ENCODE peak calls at places on chromosomes 5 and 9, in nine cellular contexts. One of them, this sample, is unnamed.

GRCh38 chr9:94718936-94719335 is 7.6 kb upstream of the AOPEP start:
- DNase-seq in lung: no peak
- DNase-seq in stomach: no peak
- DNase-seq in IMR-90: no peak
- DNase-seq in sigmoid colon: no peak
- DNase-seq in GM23338: no peak
- DNase-seq in neuronal stem cell: no peak
- DNase-seq in thyroid gland: no peak
- DNase-seq in spleen: no peak
- DNase-seq in this sample: no peak

GRCh38 chr9:132885691-132886357 is 7.1 kb downstream of the SPACA9 start:
- DNase-seq in lung: no peak
- DNase-seq in stomach: no peak
- DNase-seq in IMR-90: no peak
- DNase-seq in sigmoid colon: no peak
- DNase-seq in GM23338: no peak
- DNase-seq in neuronal stem cell: no peak
- DNase-seq in thyroid gland: peak; percentile 52
- DNase-seq in spleen: peak; percentile 49
- DNase-seq in this sample: no peak

GRCh38 chr9:132239999-132240859 is 78.4 kb downstream of the NTNG2 start:
- DNase-seq in lung: no peak
- DNase-seq in stomach: no peak
- DNase-seq in IMR-90: no peak
- DNase-seq in sigmoid colon: no peak
- DNase-seq in GM23338: peak; percentile 54
- DNase-seq in neuronal stem cell: no peak
- DNase-seq in thyroid gland: no peak
- DNase-seq in spleen: peak; percentile 85
- DNase-seq in this sample: no peak

GRCh38 chr9:94861589-94862241 is 135.2 kb downstream of the AOPEP start:
- DNase-seq in lung: no peak
- DNase-seq in stomach: no peak
- DNase-seq in IMR-90: peak; percentile 85
- DNase-seq in sigmoid colon: no peak
- DNase-seq in GM23338: no peak
- DNase-seq in neuronal stem cell: no peak
- DNase-seq in thyroid gland: no peak
- DNase-seq in spleen: no peak
- DNase-seq in this sample: no peak

GRCh38 chr9:121924700-121925099 is 168.4 kb downstream of the TTLL11 start:
- DNase-seq in lung: no peak
- DNase-seq in stomach: no peak
- DNase-seq in IMR-90: no peak
- DNase-seq in sigmoid colon: no peak
- DNase-seq in GM23338: no peak
- DNase-seq in neuronal stem cell: no peak
- DNase-seq in thyroid gland: peak; percentile 39
- DNase-seq in spleen: no peak
- DNase-seq in this sample: no peak

GRCh38 chr9:111939322-111939721 is 42.7 kb downstream of the UGCG start:
- DNase-seq in lung: no peak
- DNase-seq in stomach: no peak
- DNase-seq in IMR-90: no peak
- DNase-seq in sigmoid colon: no peak
- DNase-seq in GM23338: no peak
- DNase-seq in neuronal stem cell: no peak
- DNase-seq in thyroid gland: no peak
- DNase-seq in spleen: no peak
- DNase-seq in this sample: no peak

GRCh38 chr5:73189816-73190451 is 16.9 kb downstream of the TMEM174 start:
- DNase-seq in lung: no peak
- DNase-seq in stomach: no peak
- DNase-seq in IMR-90: peak; percentile 72
- DNase-seq in sigmoid colon: no peak
- DNase-seq in GM23338: peak; percentile 48
- DNase-seq in neuronal stem cell: no peak
- DNase-seq in thyroid gland: peak; percentile 12
- DNase-seq in spleen: no peak
- DNase-seq in this sample: no peak

GRCh38 chr5:91219141-91219802 is 163.8 kb downstream of the ARRDC3 start:
- DNase-seq in lung: peak; percentile 64
- DNase-seq in stomach: peak; percentile 48
- DNase-seq in IMR-90: peak; percentile 85
- DNase-seq in sigmoid colon: peak; percentile 71
- DNase-seq in GM23338: peak; percentile 18
- DNase-seq in neuronal stem cell: no peak
- DNase-seq in thyroid gland: peak; percentile 71
- DNase-seq in spleen: no peak
- DNase-seq in this sample: peak; percentile 66

DNA sequence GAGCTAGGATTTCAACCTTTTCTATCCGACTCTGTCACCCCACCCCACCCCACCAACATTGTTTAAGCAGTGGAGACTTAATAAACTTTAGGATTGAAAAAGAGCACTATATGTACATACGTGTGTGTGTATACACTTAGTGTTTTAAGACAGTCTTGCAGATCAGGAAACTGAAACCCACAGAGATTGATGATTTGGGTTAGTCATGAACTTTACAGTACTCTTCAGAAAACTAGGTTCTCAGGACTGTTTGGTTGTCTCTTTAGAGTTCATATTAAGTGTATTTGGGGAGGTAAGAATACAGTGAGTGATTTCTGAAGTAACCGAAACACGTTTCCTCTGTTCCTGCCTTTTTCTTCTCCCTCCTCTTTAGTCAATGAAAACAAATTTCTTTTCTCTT is 1043.1 kb downstream of the TLE1 start:
- DNase-seq in lung: no peak
- DNase-seq in stomach: no peak
- DNase-seq in IMR-90: no peak
- DNase-seq in sigmoid colon: no peak
- DNase-seq in GM23338: no peak
- DNase-seq in neuronal stem cell: no peak
- DNase-seq in thyroid gland: no peak
- DNase-seq in spleen: no peak
- DNase-seq in this sample: no peak
- H3K4me1 ChIP-seq in lung: no peaks in the 10 kb centered on the region
- H3K4me1 ChIP-seq in stomach: no peaks in the 10 kb centered on the region
- H3K4me1 ChIP-seq in IMR-90: peaks cover 3% of the 10 kb centered on the region
- H3K4me1 ChIP-seq in sigmoid colon: peaks cover 25% of the 10 kb centered on the region
- H3K4me1 ChIP-seq in GM23338: no peaks in the 10 kb centered on the region
- H3K4me1 ChIP-seq in neuronal stem cell: no peaks in the 10 kb centered on the region
- H3K4me1 ChIP-seq in thyroid gland: no peaks in the 10 kb centered on the region
- H3K4me1 ChIP-seq in spleen: no peaks in the 10 kb centered on the region
- H3K4me1 ChIP-seq in this sample: no peaks in the 10 kb centered on the region

GRCh38 chr9:125816321-125816720 is 69.1 kb downstream of the PBX3 start:
- DNase-seq in lung: no peak
- DNase-seq in stomach: no peak
- DNase-seq in IMR-90: no peak
- DNase-seq in sigmoid colon: no peak
- DNase-seq in GM23338: no peak
- DNase-seq in neuronal stem cell: no peak
- DNase-seq in thyroid gland: no peak
- DNase-seq in spleen: no peak
- DNase-seq in this sample: no peak

GRCh38 chr9:125810161-125810560 is 63.0 kb downstream of the PBX3 start:
- DNase-seq in lung: no peak
- DNase-seq in stomach: no peak
- DNase-seq in IMR-90: no peak
- DNase-seq in sigmoid colon: no peak
- DNase-seq in GM23338: no peak
- DNase-seq in neuronal stem cell: no peak
- DNase-seq in thyroid gland: no peak
- DNase-seq in spleen: no peak
- DNase-seq in this sample: no peak

GRCh38 chr9:125807065-125807464 is 59.9 kb downstream of the PBX3 start:
- DNase-seq in lung: no peak
- DNase-seq in stomach: no peak
- DNase-seq in IMR-90: peak; percentile 61
- DNase-seq in sigmoid colon: no peak
- DNase-seq in GM23338: no peak
- DNase-seq in neuronal stem cell: no peak
- DNase-seq in thyroid gland: no peak
- DNase-seq in spleen: no peak
- DNase-seq in this sample: no peak

GRCh38 chr9:125815568-125815967 is 68.4 kb downstream of the PBX3 start:
- DNase-seq in lung: no peak
- DNase-seq in stomach: no peak
- DNase-seq in IMR-90: peak; percentile 34
- DNase-seq in sigmoid colon: no peak
- DNase-seq in GM23338: peak; percentile 27
- DNase-seq in neuronal stem cell: no peak
- DNase-seq in thyroid gland: no peak
- DNase-seq in spleen: no peak
- DNase-seq in this sample: no peak

DNA sequence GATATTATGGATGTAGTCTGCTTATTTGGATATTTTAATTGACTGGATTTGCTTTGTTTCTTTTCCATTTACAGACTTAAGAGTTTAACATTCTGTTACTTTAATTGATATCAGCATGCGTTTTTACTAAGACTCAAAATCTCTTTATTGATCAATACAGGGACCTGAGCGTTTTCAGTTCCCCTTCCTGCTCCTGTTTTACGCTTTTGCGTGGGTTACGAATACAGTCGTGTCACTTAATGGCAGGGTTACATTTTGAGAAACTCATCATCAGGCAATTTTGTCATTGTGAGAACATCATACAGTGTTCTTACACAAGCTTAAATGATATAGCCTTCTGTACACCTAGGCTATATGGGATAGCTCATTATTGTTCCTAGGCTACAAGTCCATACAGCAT is 65.2 kb downstream of the PBX3 start:
- DNase-seq in lung: no peak
- DNase-seq in stomach: no peak
- DNase-seq in IMR-90: no peak
- DNase-seq in sigmoid colon: no peak
- DNase-seq in GM23338: no peak
- DNase-seq in neuronal stem cell: no peak
- DNase-seq in thyroid gland: no peak
- DNase-seq in spleen: no peak
- DNase-seq in this sample: no peak
- H3K27ac ChIP-seq in lung: no peak overlapping the region
- H3K27ac ChIP-seq in stomach: no peak overlapping the region
- H3K27ac ChIP-seq in IMR-90: no peak overlapping the region
- H3K27ac ChIP-seq in sigmoid colon: no peak overlapping the region
- H3K27ac ChIP-seq in GM23338: no peak overlapping the region
- H3K27ac ChIP-seq in neuronal stem cell: no peak overlapping the region
- H3K27ac ChIP-seq in thyroid gland: no peak overlapping the region
- H3K27ac ChIP-seq in spleen: no peak overlapping the region
- H3K27ac ChIP-seq in this sample: no peak overlapping the region

GRCh38 chr5:139670369-139671095 is 22.4 kb downstream of the CXXC5 start:
- DNase-seq in lung: no peak
- DNase-seq in stomach: no peak
- DNase-seq in IMR-90: no peak
- DNase-seq in sigmoid colon: no peak
- DNase-seq in GM23338: no peak
- DNase-seq in neuronal stem cell: no peak
- DNase-seq in thyroid gland: no peak
- DNase-seq in spleen: peak; percentile 91
- DNase-seq in this sample: no peak

GRCh38 chr5:139671096-139671841 is 23.1 kb downstream of the CXXC5 start:
- DNase-seq in lung: no peak
- DNase-seq in stomach: no peak
- DNase-seq in IMR-90: no peak
- DNase-seq in sigmoid colon: no peak
- DNase-seq in GM23338: no peak
- DNase-seq in neuronal stem cell: no peak
- DNase-seq in thyroid gland: no peak
- DNase-seq in spleen: peak; percentile 89
- DNase-seq in this sample: no peak

GRCh38 chr5:139668064-139668880 is 20.1 kb downstream of the CXXC5 start:
- DNase-seq in lung: no peak
- DNase-seq in stomach: peak; percentile 49
- DNase-seq in IMR-90: no peak
- DNase-seq in sigmoid colon: no peak
- DNase-seq in GM23338: peak; percentile 82
- DNase-seq in neuronal stem cell: no peak
- DNase-seq in thyroid gland: peak; percentile 55
- DNase-seq in spleen: peak; percentile 83
- DNase-seq in this sample: no peak

GRCh38 chr5:139668924-139669680 is 21.0 kb downstream of the CXXC5 start:
- DNase-seq in lung: no peak
- DNase-seq in stomach: no peak
- DNase-seq in IMR-90: no peak
- DNase-seq in sigmoid colon: no peak
- DNase-seq in GM23338: no peak
- DNase-seq in neuronal stem cell: no peak
- DNase-seq in thyroid gland: no peak
- DNase-seq in spleen: no peak
- DNase-seq in this sample: no peak

GRCh38 chr5:139669681-139670368 is 21.7 kb downstream of the CXXC5 start:
- DNase-seq in lung: no peak
- DNase-seq in stomach: peak; percentile 37
- DNase-seq in IMR-90: no peak
- DNase-seq in sigmoid colon: no peak
- DNase-seq in GM23338: no peak
- DNase-seq in neuronal stem cell: no peak
- DNase-seq in thyroid gland: no peak
- DNase-seq in spleen: peak; percentile 93
- DNase-seq in this sample: no peak
- H3K4me1 ChIP-seq in lung: peaks cover 43% of the 10 kb centered on the region
- H3K4me1 ChIP-seq in stomach: peaks cover 97% of the 10 kb centered on the region
- H3K4me1 ChIP-seq in IMR-90: peaks cover 29% of the 10 kb centered on the region
- H3K4me1 ChIP-seq in sigmoid colon: peaks cover 78% of the 10 kb centered on the region
- H3K4me1 ChIP-seq in GM23338: peaks cover 43% of the 10 kb centered on the region
- H3K4me1 ChIP-seq in neuronal stem cell: peaks cover 52% of the 10 kb centered on the region
- H3K4me1 ChIP-seq in thyroid gland: peaks cover 76% of the 10 kb centered on the region
- H3K4me1 ChIP-seq in spleen: peaks cover 100% of the 10 kb centered on the region
- H3K4me1 ChIP-seq in this sample: peaks cover 7% of the 10 kb centered on the region

GRCh38 chr9:82554381-82554780 is 508.6 kb downstream of the RASEF start:
- DNase-seq in lung: no peak
- DNase-seq in stomach: no peak
- DNase-seq in IMR-90: no peak
- DNase-seq in sigmoid colon: no peak
- DNase-seq in GM23338: no peak
- DNase-seq in neuronal stem cell: no peak
- DNase-seq in thyroid gland: no peak
- DNase-seq in spleen: no peak
- DNase-seq in this sample: no peak

GRCh38 chr9:82552784-82553183 is 510.2 kb downstream of the RASEF start:
- DNase-seq in lung: no peak
- DNase-seq in stomach: no peak
- DNase-seq in IMR-90: no peak
- DNase-seq in sigmoid colon: no peak
- DNase-seq in GM23338: no peak
- DNase-seq in neuronal stem cell: no peak
- DNase-seq in thyroid gland: no peak
- DNase-seq in spleen: no peak
- DNase-seq in this sample: no peak

GRCh38 chr9:82553654-82554366 is 509.1 kb downstream of the RASEF start:
- DNase-seq in lung: no peak
- DNase-seq in stomach: no peak
- DNase-seq in IMR-90: peak; percentile 5
- DNase-seq in sigmoid colon: no peak
- DNase-seq in GM23338: no peak
- DNase-seq in neuronal stem cell: no peak
- DNase-seq in thyroid gland: no peak
- DNase-seq in spleen: no peak
- DNase-seq in this sample: no peak

GRCh38 chr9:82558855-82559615 is 503.9 kb downstream of the RASEF start:
- DNase-seq in lung: no peak
- DNase-seq in stomach: no peak
- DNase-seq in IMR-90: peak; percentile 75
- DNase-seq in sigmoid colon: no peak
- DNase-seq in GM23338: no peak
- DNase-seq in neuronal stem cell: no peak
- DNase-seq in thyroid gland: no peak
- DNase-seq in spleen: no peak
- DNase-seq in this sample: no peak

DNA sequence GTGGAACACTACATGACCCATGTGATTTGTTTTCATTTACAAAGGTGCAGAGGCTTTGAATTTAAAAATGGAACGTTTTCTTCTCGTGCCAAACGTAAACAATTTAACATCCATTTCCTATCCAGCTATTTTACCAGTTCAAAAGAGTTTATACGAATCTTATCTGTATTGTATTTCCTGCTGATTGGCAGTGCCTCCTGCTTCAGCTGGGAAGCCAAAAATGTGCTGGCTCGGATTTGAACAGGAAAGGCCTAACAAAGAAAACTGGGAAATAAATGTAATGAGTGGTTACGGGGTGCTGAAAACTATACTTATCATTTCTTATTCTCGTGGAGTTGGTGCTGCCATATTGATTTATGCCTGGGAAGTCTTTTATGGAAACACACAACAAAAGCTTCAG is 507.5 kb downstream of the RASEF start:
- DNase-seq in lung: no peak
- DNase-seq in stomach: peak; percentile 73
- DNase-seq in IMR-90: no peak
- DNase-seq in sigmoid colon: no peak
- DNase-seq in GM23338: no peak
- DNase-seq in neuronal stem cell: no peak
- DNase-seq in thyroid gland: no peak
- DNase-seq in spleen: no peak
- DNase-seq in this sample: no peak
- H3K27ac ChIP-seq in lung: no peak overlapping the region
- H3K27ac ChIP-seq in stomach: no peak overlapping the region
- H3K27ac ChIP-seq in IMR-90: no peak overlapping the region
- H3K27ac ChIP-seq in sigmoid colon: no peak overlapping the region
- H3K27ac ChIP-seq in GM23338: no peak overlapping the region
- H3K27ac ChIP-seq in neuronal stem cell: no peak overlapping the region
- H3K27ac ChIP-seq in thyroid gland: no peak overlapping the region
- H3K27ac ChIP-seq in spleen: peak overlapping the region; percentile 38
- H3K27ac ChIP-seq in this sample: no peak overlapping the region

This sample was measured in right atrium auricular region.